ENCODE peak calls at places on chromosomes 2 and 18, in ten cellular contexts. A is esophagus squamous epithelium, N is fibroblast of pulmonary artery, H is neuronal stem cell, Q is foreskin fibroblast, P is upper lobe of right lung, R is spleen, Z is astrocyte of the spinal cord, W is cardiac fibroblast, S is mesenchymal stem cell. B is an unnamed sample.

GRCh38 chr2:228731517-228731916 is 539.6 kb downstream of the PID1 start:
- DNase-seq in P (no peak), Z (peak; percentile 87), H (no peak), A (no peak), Q (peak; percentile 64), N (peak; percentile 83), W (peak; percentile 93), R (no peak), S (peak; percentile 46), B (peak; percentile 6)

GRCh38 chr2:29733945-29734344 is 187.4 kb downstream of the ALK start:
- DNase-seq in P (no peak), S (no peak), N (no peak), R (no peak), Z (no peak), A (no peak), H (no peak), W (no peak), Q (no peak), B (no peak)

GRCh38 chr2:29829841-29830240 is 91.5 kb downstream of the ALK start:
- DNase-seq in S (no peak), A (no peak), R (no peak), W (no peak), H (no peak), N (no peak), Q (no peak), Z (no peak), P (no peak), B (no peak)

GRCh38 chr2:235951980-235952379 is 216.2 kb downstream of the GBX2 start:
- DNase-seq in R (no peak), Q (no peak), W (no peak), P (no peak), N (no peak), H (no peak), Z (no peak), S (no peak), A (no peak), B (peak; percentile 14)

GRCh38 chr2:147463881-147464520 is 380.8 kb upstream of the ACVR2A start:
- DNase-seq in N (no peak), H (no peak), P (no peak), R (no peak), A (no peak), Z (no peak), W (no peak), Q (no peak), S (no peak), B (no peak)

GRCh38 chr2:215553946-215554345 is 118.1 kb upstream of the FN1 start:
- DNase-seq in Z (no peak), Q (no peak), A (no peak), R (no peak), S (no peak), H (no peak), N (no peak), W (peak; percentile 31), P (no peak), B (no peak)

GRCh38 chr2:173134703-173135102 is 59.1 kb downstream of the MAP3K20 start:
- DNase-seq in Z (no peak), Q (no peak), H (no peak), W (peak; percentile 66), S (peak; percentile 31), P (no peak), N (no peak), A (no peak), R (no peak), B (no peak)

GRCh38 chr18:34880882-34881852 is 160.0 kb upstream of the MAPRE2 start:
- DNase-seq in H (no peak), Z (peak; percentile 44), N (peak; percentile 22), S (peak; percentile 34), Q (peak; percentile 33), R (no peak), W (peak; percentile 41), A (no peak), P (no peak), B (no peak)

GRCh38 chr2:169478339-169478738 is 955 bp upstream of the BBS5 start:
- DNase-seq in W (peak; percentile 76), P (no peak), R (no peak), A (no peak), S (no peak), N (peak; percentile 90), Z (no peak), Q (peak; percentile 50), H (no peak), B (no peak)

GRCh38 chr18:11121426-11121825 is 27.9 kb downstream of the PIEZO2 start:
- DNase-seq in H (no peak), W (no peak), P (no peak), A (no peak), Z (no peak), N (peak; percentile 41), S (no peak), R (no peak), Q (no peak), B (no peak)

GRCh38 chr18:11119962-11120361 is 29.4 kb downstream of the PIEZO2 start:
- DNase-seq in P (no peak), S (peak; percentile 59), Q (no peak), W (peak; percentile 32), N (peak; percentile 81), R (no peak), Z (no peak), H (no peak), A (no peak), B (no peak)

GRCh38 chr18:11119550-11119949 is 29.8 kb downstream of the PIEZO2 start:
- DNase-seq in Q (no peak), A (no peak), P (no peak), H (no peak), W (no peak), N (peak; percentile 78), Z (no peak), S (peak; percentile 45), R (no peak), B (no peak)

GRCh38 chr18:11125372-11126315 is 23.7 kb downstream of the PIEZO2 start:
- DNase-seq in R (no peak), P (no peak), Z (no peak), N (no peak), W (no peak), Q (no peak), A (no peak), S (peak; percentile 89), H (no peak), B (no peak)

DNA sequence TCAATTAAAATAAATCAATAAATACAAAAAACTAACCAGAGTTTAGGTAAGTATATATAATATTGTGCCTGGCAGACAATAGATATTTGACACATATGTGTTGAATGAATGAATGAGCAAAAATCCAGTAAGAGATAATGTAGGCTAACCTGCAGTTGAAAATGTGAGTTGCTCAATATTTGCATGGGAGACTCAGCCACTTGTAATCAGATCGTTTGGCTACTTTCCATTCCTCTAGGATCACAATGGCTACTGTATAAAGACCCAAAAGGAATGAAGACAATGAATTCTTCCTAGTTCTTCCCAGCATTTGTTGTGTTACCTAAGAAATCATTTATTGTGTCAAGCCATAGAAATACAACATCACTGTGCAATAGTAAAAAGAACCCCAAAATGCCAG is 25.3 kb downstream of the PIEZO2 start:
- DNase-seq in P (no peak), A (no peak), N (peak; percentile 40), R (no peak), Q (no peak), Z (no peak), H (no peak), W (no peak), S (no peak), B (no peak)
- H3K4me3 ChIP-seq in P (no peak overlapping the region), A (no peak overlapping the region), N (no peak overlapping the region), R (no peak overlapping the region), Q (no peak overlapping the region), Z (no peak overlapping the region), H (no peak overlapping the region), W (no peak overlapping the region), S (no peak overlapping the region), B (no peak overlapping the region)

DNA sequence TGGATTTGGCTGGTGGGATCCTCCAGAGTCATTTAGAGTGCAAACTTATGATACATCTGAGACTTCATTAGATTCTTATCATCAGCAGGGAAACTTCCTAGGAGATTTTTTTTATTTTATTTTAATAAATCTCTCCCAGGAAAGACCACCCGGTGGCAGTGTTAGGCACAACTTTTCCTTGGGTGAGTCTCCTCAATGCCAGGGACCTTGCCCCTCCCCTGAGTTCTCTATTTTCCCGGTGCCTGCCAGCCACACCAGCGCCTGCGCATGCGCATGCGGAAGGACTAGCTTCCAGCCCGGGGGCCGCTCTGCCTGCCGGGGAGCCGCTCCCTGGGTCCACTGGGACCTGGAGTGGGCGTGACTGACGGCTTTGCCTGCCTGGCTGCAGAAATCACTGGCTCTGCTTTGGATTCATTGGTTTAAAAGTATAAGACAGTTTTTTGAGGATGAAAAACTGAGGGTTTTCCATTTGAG is 86.6 kb downstream of the TMEM182 start:
- DNase-seq in H (peak; percentile 79), A (no peak), R (peak; percentile 85), N (peak; percentile 38), S (peak; percentile 21), Z (peak; percentile 55), Q (no peak), W (peak; percentile 43), P (peak; percentile 89), B (peak; percentile 24)
- H3K4me3 ChIP-seq in H (no peak overlapping the region), A (peak overlapping the region; percentile 42), R (no peak overlapping the region), N (no peak overlapping the region), S (peak overlapping the region; percentile 50), Z (peak overlapping the region; percentile 20), Q (no peak overlapping the region), W (no peak overlapping the region), P (peak overlapping the region; percentile 19), B (peak overlapping the region; percentile 68)

GRCh38 chr2:37489536-37489935 is 145.1 kb downstream of the QPCT start:
- DNase-seq in S (no peak), Q (peak; percentile 55), H (no peak), R (no peak), Z (no peak), N (no peak), W (no peak), P (no peak), A (no peak), B (no peak)

GRCh38 chr2:37493425-37493824 is 149.0 kb downstream of the QPCT start:
- DNase-seq in N (no peak), Z (no peak), S (no peak), Q (no peak), P (no peak), W (no peak), H (no peak), A (no peak), R (no peak), B (no peak)

GRCh38 chr2:37488911-37489310 is 144.5 kb downstream of the QPCT start:
- DNase-seq in H (no peak), N (no peak), W (no peak), A (no peak), Q (peak; percentile 68), P (no peak), R (no peak), S (no peak), Z (no peak), B (peak; percentile 48)
- H3K4me3 ChIP-seq in H (no peak overlapping the region), N (no peak overlapping the region), W (no peak overlapping the region), A (no peak overlapping the region), Q (no peak overlapping the region), P (no peak overlapping the region), R (no peak overlapping the region), S (peak overlapping the region; percentile 60), Z (no peak overlapping the region), B (peak overlapping the region; percentile 51)

DNA sequence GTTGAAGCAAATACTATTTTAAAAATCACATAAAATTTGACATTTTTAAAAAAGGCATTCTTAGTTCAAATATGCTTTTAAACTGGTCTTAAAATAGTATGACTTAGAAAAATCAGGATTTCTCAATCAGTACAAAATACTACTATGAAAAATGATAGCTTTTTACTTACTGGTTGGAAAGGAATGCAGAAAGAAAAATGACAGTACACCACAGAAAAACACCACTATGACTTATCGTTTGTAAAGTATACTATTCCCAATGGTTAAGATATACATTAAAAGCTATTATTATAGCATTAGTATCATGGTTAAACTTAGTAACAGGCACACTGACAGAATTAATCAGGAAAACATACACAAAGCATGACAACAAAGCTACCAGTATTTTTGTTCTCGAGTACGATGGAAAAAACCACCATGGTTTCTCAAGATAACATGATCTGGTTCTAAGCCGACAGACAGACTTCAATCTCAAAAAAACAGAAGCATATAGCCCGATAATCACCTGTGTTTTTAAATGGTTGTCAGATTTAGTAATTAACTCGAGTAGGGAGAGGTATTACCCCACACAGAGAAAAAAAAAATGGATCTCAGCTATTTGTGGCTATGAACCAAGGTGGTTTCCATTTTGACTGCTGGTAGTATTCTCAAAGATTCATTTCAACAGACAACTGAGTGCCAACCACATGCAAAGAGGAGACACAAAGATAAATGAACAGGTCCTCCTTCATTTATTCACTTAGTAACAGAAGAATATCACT is 39.1 kb downstream of the CUL3 start:
- DNase-seq in P (no peak), N (peak; percentile 48), W (peak; percentile 72), S (peak; percentile 53), H (no peak), Z (peak; percentile 54), A (no peak), R (no peak), Q (peak; percentile 42), B (no peak)
- H3K4me3 ChIP-seq in P (no peak overlapping the region), N (no peak overlapping the region), W (no peak overlapping the region), S (no peak overlapping the region), H (no peak overlapping the region), Z (no peak overlapping the region), A (no peak overlapping the region), R (no peak overlapping the region), Q (no peak overlapping the region), B (no peak overlapping the region)

B was measured in SK-N-MC.